ENCODE peak calls at places on chromosomes 13 and 19, in six cellular contexts. A, K, W, Q, I and D are unnamed samples.

GRCh38 chr13:97555034-97555433 is 121.1 kb downstream of the RAP2A start:
- DNase-seq in A (no peak), I (no peak), K (no peak), Q (no peak), W (no peak), D (no peak)

GRCh38 chr19:45931055-45931454 is 16.5 kb upstream of the NANOS2 start:
- DNase-seq in A (no peak), I (no peak), Q (no peak), W (no peak), K (no peak), D (no peak)

GRCh38 chr13:46324976-46325375 is 62.1 kb downstream of the RUBCNL start:
- DNase-seq in K (no peak), I (no peak), A (no peak), W (no peak), Q (no peak), D (no peak)

GRCh38 chr13:92966341-92966740 is 260.3 kb upstream of the GPC6 start:
- DNase-seq in W (no peak), Q (no peak), I (no peak), A (no peak), K (no peak), D (no peak)

GRCh38 chr13:113397606-113398425 is 33.9 kb upstream of the GRTP1 start:
- DNase-seq in A (no peak), K (no peak), I (peak), W (no peak), Q (no peak), D (peak)

GRCh38 chr19:32627714-32628253 is 46.8 kb downstream of the PDCD5 start:
- DNase-seq in K (no peak), I (no peak), Q (no peak), A (no peak), W (no peak), D (no peak)

GRCh38 chr19:17296976-17297375 is 6.2 kb downstream of the ABHD8 start:
- DNase-seq in A (no peak), K (no peak), W (no peak), I (peak), Q (no peak), D (no peak)

GRCh38 chr19:34365463-34366401 is 736 bp downstream of the GPI start:
- DNase-seq in I (peak), Q (peak), A (no peak), K (peak), W (no peak), D (peak)

GRCh38 chr19:41999071-41999877 is 5.2 kb upstream of the ATP1A3 start:
- DNase-seq in I (peak), Q (no peak), W (no peak), A (no peak), K (no peak), D (peak)

GRCh38 chr19:11418518-11419506 is at the start of gene RGL3:
- DNase-seq in I (peak), A (no peak), W (no peak), K (no peak), Q (no peak), D (peak)

GRCh38 chr19:28445826-28446225 is 767.1 kb downstream of the UQCRFS1 start:
- DNase-seq in Q (no peak), I (no peak), A (no peak), W (no peak), K (no peak), D (no peak)

GRCh38 chr19:31406106-31406505 is 56.9 kb upstream of the TSHZ3 start:
- DNase-seq in I (no peak), A (no peak), K (no peak), Q (no peak), W (no peak), D (no peak)

GRCh38 chr19:57664269-57665127 is 4.2 kb upstream of the ZSCAN4 start:
- DNase-seq in A (peak), K (peak), I (peak), W (no peak), Q (peak), D (peak)

GRCh38 chr19:41695745-41696144 is 7.7 kb upstream of the CEACAM7 start:
- DNase-seq in A (no peak), Q (no peak), W (no peak), K (no peak), I (no peak), D (peak)

GRCh38 chr13:35455022-35455421 is 21.5 kb downstream of the MAB21L1 start:
- DNase-seq in Q (no peak), W (no peak), I (no peak), A (no peak), K (no peak), D (no peak)

GRCh38 chr13:48585456-48585840 is 52.6 kb upstream of the RCBTB2 start:
- DNase-seq in Q (no peak), I (no peak), A (peak), K (no peak), W (no peak), D (no peak)

GRCh38 chr13:76937416-76937815 is 10.9 kb upstream of the ACOD1 start:
- DNase-seq in W (no peak), I (no peak), A (no peak), Q (peak), K (peak), D (no peak)

GRCh38 chr13:76000131-76000530 is 364.0 kb downstream of the LMO7 start:
- DNase-seq in I (no peak), W (no peak), Q (no peak), A (peak), K (no peak), D (no peak)

GRCh38 chr13:36088001-36088400 is 43.2 kb downstream of the DCLK1 start:
- DNase-seq in W (no peak), K (no peak), A (no peak), I (no peak), Q (no peak), D (no peak)

GRCh38 chr13:113535381-113535781 is 44.9 kb upstream of the DCUN1D2 start:
- DNase-seq in I (no peak), A (no peak), Q (no peak), K (no peak), W (no peak), D (peak)

GRCh38 chr19:19661675-19662251 is 1.7 kb downstream of the ATP13A1 start:
- DNase-seq in Q (no peak), K (no peak), A (no peak), I (peak), W (no peak), D (peak)

GRCh38 chr19:34181111-34181864 is 9.0 kb downstream of the LSM14A start:
- DNase-seq in W (no peak), A (no peak), Q (no peak), K (no peak), I (no peak), D (no peak)

GRCh38 chr13:23921451-23921888 is 24.2 kb upstream of the C1QTNF9B start:
- DNase-seq in K (peak), Q (peak), I (peak), A (peak), W (peak), D (peak)

GRCh38 chr13:95605426-95606125 is 38.9 kb downstream of the DZIP1 start:
- DNase-seq in W (no peak), A (no peak), I (no peak), K (no peak), Q (no peak), D (no peak)

GRCh38 chr19:10104665-10105221 is 1.4 kb upstream of the PPAN start:
- DNase-seq in I (no peak), K (no peak), Q (no peak), W (no peak), A (no peak), D (no peak)

GRCh38 chr13:28408235-28408848 is 86.6 kb downstream of the FLT1 start:
- DNase-seq in A (no peak), I (peak), W (no peak), K (no peak), Q (peak), D (no peak)

GRCh38 chr13:27810461-27810860 is 18.2 kb downstream of the GSX1 start:
- DNase-seq in W (no peak), I (no peak), K (no peak), Q (no peak), A (no peak), D (no peak)

GRCh38 chr19:53102186-53102585 is 1.0 kb downstream of the ZNF160 start:
- DNase-seq in I (peak), A (peak), K (no peak), Q (no peak), W (no peak), D (no peak)

GRCh38 chr19:42074513-42075363 is 1.2 kb upstream of the ZNF574 start:
- DNase-seq in W (no peak), Q (no peak), A (no peak), K (no peak), I (no peak), D (no peak)

GRCh38 chr19:33368074-33368864 is 5.2 kb upstream of the CEBPG start:
- DNase-seq in Q (peak), A (no peak), W (no peak), I (no peak), K (peak), D (no peak)

GRCh38 chr13:38141792-38142191 is 207.9 kb upstream of the UFM1 start:
- DNase-seq in I (no peak), W (no peak), A (no peak), Q (no peak), K (no peak), D (no peak)

GRCh38 chr19:10514211-10515145 is 2.8 kb downstream of the S1PR5 start:
- DNase-seq in Q (no peak), I (no peak), W (no peak), K (no peak), A (no peak), D (peak)

GRCh38 chr13:21463424-21463823 is 4.3 kb upstream of the ZDHHC20 start:
- DNase-seq in A (no peak), W (no peak), I (no peak), Q (no peak), K (no peak), D (no peak)

GRCh38 chr13:101283782-101284181 is 132.5 kb downstream of the NALCN start:
- DNase-seq in A (no peak), K (no peak), Q (no peak), W (no peak), I (no peak), D (no peak)

GRCh38 chr13:60351326-60351725 is 45.7 kb upstream of the TDRD3 start:
- DNase-seq in A (no peak), K (peak), Q (peak), I (no peak), W (no peak), D (no peak)

GRCh38 chr19:7391218-7391670 is 42.5 kb downstream of the ARHGEF18 start:
- DNase-seq in W (no peak), I (no peak), K (peak), A (no peak), Q (peak), D (no peak)

GRCh38 chr19:6723108-6723618 is 2.7 kb upstream of the C3 start:
- DNase-seq in Q (peak), W (no peak), K (peak), A (no peak), I (peak), D (no peak)

DNA sequence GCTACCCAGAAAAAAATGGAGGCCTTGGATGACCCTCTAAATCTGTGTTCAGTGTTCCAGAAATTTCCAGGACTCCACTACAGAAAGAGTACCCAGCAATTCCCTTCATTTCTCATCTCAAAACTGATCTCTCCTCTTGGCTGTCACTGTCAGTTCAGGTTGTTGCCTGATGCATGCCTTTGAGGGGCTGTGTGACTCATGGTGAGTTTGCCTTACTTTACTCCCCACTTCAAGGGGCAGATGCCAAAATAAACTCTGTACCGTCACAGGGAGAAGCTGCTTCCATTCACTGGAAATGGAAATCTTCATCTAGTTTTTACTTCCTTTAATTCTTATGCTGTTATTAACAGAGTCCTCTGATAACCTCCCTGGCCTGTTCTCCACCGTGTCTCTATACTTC is 1075.0 kb downstream of the DIAPH3 start:
- DNase-seq in I (no peak), W (no peak), Q (peak), K (peak), A (no peak), D (no peak)
- H2BK5ac ChIP-seq in I (no peak), W (no peak), Q (no peak), K (peak), A (no peak), D (no peak)

GRCh38 chr13:102355251-102355650 is 46.6 kb downstream of the FGF14 start:
- DNase-seq in W (no peak), A (no peak), I (no peak), K (no peak), Q (no peak), D (no peak)

GRCh38 chr13:102361113-102361512 is 40.7 kb downstream of the FGF14 start:
- DNase-seq in I (no peak), A (no peak), W (no peak), K (no peak), Q (no peak), D (no peak)

GRCh38 chr13:102354011-102354410 is 47.8 kb downstream of the FGF14 start:
- DNase-seq in Q (no peak), A (no peak), K (no peak), W (no peak), I (peak), D (no peak)

GRCh38 chr13:102359264-102359663 is 42.6 kb downstream of the FGF14 start:
- DNase-seq in W (no peak), Q (no peak), K (no peak), A (no peak), I (no peak), D (no peak)
- H2BK15ac ChIP-seq in W (no peak), Q (no peak), K (no peak), A (no peak), I (no peak), D (no peak)

GRCh38 chr19:47130589-47131168 is at the start of gene SAE1:
- DNase-seq in I (peak), A (peak), Q (peak), K (peak), W (peak), D (peak)
- H2BK5ac ChIP-seq in I (peak), A (no peak), Q (peak), K (peak), W (peak), D (peak)

DNA sequence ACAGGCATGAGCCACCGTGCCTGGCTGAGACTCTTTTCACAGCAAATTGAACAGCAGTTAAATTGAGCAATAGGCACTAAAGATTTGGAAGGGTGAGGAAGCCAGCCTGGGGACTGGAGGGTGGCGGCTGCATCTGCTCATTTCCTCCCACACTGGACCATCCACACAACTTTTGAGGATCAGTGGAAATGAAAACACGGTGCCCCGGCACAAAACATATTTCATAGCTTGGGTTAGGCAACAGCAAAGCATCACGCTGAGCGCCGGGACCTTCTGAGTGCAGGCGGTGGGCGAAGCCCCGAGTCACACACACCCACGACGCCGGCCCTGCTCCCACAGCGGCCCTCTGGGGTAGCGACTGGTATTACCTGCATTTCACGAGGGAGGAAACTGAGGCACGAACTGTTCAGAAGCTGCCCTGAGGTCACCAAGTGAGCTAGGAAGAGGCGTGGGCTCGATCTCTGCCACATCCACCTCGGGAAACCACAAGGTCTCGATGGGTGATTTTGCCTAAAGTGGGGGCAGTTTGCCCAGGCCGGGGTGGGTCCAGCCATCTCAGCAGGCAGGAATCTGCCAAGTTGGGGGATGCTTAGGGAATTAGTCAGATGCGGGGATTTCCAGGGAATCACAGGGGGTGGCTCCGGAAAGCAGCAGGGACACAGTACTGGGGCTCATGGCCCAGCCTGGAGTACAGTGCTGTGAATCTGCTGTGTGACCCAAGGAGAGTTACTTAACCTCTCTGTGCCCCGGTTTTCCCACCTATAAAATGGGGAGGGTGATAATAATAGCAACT is 3.5 kb upstream of the SBNO2 start:
- DNase-seq in Q (peak), I (peak), A (no peak), W (no peak), K (peak), D (no peak)
- H2BK15ac ChIP-seq in Q (no peak), I (no peak), A (peak), W (no peak), K (peak), D (no peak)

GRCh38 chr13:33185853-33186252 is 99.7 kb downstream of the STARD13 start:
- DNase-seq in Q (peak), W (no peak), K (no peak), I (no peak), A (no peak), D (no peak)
- H2BK5ac ChIP-seq in Q (peak), W (no peak), K (peak), I (no peak), A (no peak), D (no peak)

GRCh38 chr13:65834897-65835296 is 1395.2 kb downstream of the PCDH9 start:
- DNase-seq in Q (peak), W (no peak), K (peak), I (no peak), A (no peak), D (no peak)
- H2BK15ac ChIP-seq in Q (no peak), W (no peak), K (no peak), I (no peak), A (no peak), D (no peak)

GRCh38 chr19:55075366-55075998 is at the start of gene EPS8L1:
- DNase-seq in Q (no peak), A (no peak), I (peak), W (no peak), K (no peak), D (peak)
- H2BK5ac ChIP-seq in Q (no peak), A (no peak), I (no peak), W (peak), K (no peak), D (no peak)

DNA sequence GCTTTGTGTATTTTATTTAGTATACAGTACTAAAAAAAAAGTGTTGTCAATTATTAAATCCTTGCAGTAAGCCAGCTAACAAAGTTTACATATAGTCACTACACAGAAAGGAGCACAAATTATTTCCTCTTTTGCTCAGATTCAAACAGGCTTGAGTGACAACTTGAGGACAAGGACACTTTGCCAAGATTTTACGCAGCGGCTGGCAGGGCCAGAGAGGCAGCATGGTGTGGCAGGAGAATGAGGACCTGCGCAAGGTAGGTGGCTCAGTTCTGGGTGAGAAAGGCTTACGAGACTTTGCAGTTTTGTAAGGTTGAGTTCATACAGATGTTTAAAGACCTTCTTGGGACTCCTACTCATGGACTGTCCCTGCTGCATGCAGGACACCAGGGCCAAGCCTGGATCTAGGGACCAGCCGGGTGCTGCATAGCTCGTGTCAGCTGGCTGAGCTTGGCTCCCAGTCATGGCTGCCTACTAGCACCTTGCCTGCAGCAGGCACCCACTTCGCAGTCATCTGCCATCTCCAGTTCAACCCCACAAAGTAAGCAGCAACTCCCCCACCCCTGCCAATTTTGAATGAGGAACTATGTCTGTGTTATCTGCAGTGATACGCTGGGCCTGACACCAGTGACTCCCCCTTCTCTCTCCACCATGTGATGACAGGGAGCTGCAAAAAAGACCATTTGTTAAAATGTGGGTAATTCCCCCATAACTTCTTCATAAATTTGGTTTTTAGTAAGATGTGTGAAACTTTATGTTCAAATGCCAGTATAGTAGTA is 3.7 kb upstream of the TUBA3C start:
- DNase-seq in K (no peak), Q (no peak), A (no peak), W (no peak), I (no peak), D (no peak)
- H2BK15ac ChIP-seq in K (no peak), Q (no peak), A (no peak), W (no peak), I (no peak), D (no peak)